ENCODE peak calls at places on chromosomes 5 and 9, in seven cellular contexts. E, N, W, I, F, P and G are unnamed samples.

GRCh38 chr5:126780165-126780827 is 3.4 kb downstream of the LMNB1 start:
- DNase-seq in N (peak), E (peak), F (peak), W (peak), P (peak), I (no peak), G (no peak)

GRCh38 chr5:82105457-82105856 is 133.6 kb downstream of the ATG10 start:
- DNase-seq in E (no peak), W (peak), P (no peak), F (no peak), I (no peak), N (peak), G (no peak)

GRCh38 chr5:89313044-89313443 is 430.1 kb upstream of the MEF2C start:
- DNase-seq in F (no peak), W (peak), E (no peak), I (peak), P (peak), N (peak), G (no peak)

GRCh38 chr5:176675676-176676360 is 28.5 kb downstream of the TSPAN17 start:
- DNase-seq in E (no peak), I (no peak), N (no peak), W (no peak), P (peak), F (no peak), G (no peak)

GRCh38 chr5:32312194-32312681 is 501 bp downstream of the MTMR12 start:
- DNase-seq in I (no peak), E (peak), P (peak), N (peak), F (peak), W (peak), G (no peak)

GRCh38 chr5:161547573-161548471 is 1.3 kb upstream of the GABRB2 start:
- DNase-seq in E (no peak), I (no peak), N (no peak), F (peak), W (no peak), P (no peak), G (no peak)

GRCh38 chr5:4924581-4924980 is 215.5 kb upstream of the ADAMTS16 start:
- DNase-seq in I (peak), P (no peak), W (no peak), F (no peak), E (no peak), N (no peak), G (no peak)

GRCh38 chr5:65059681-65060598 is 291.2 kb downstream of the CWC27 start:
- DNase-seq in I (peak), E (no peak), W (peak), P (peak), F (no peak), N (peak), G (no peak)

GRCh38 chr5:99061299-99061698 is 132.5 kb upstream of the CHD1 start:
- DNase-seq in P (no peak), F (no peak), W (no peak), I (no peak), N (no peak), E (no peak), G (no peak)

GRCh38 chr9:98702835-98703385 is 5.8 kb downstream of the GABBR2 start:
- DNase-seq in E (no peak), N (no peak), I (no peak), W (no peak), P (no peak), F (no peak), G (no peak)

GRCh38 chr9:111798786-111799185 is 4.0 kb upstream of the SHOC1 start:
- DNase-seq in W (peak), I (peak), F (no peak), E (no peak), P (peak), N (peak), G (no peak)

GRCh38 chr9:29416204-29416603 is 1842.9 kb upstream of the C9orf72 start:
- DNase-seq in W (no peak), E (no peak), F (no peak), I (no peak), N (no peak), P (no peak), G (no peak)

GRCh38 chr9:36479086-36479485 is 79.0 kb upstream of the RNF38 start:
- DNase-seq in I (no peak), P (no peak), W (no peak), F (no peak), E (no peak), N (no peak), G (no peak)

GRCh38 chr9:86405926-86406325 is 51.7 kb upstream of the TUT7 start:
- DNase-seq in I (peak), P (peak), W (peak), E (peak), N (peak), F (peak), G (no peak)

GRCh38 chr9:4859035-4859434 is 66.3 kb downstream of the RCL1 start:
- DNase-seq in P (no peak), N (no peak), W (no peak), F (no peak), I (no peak), E (no peak), G (no peak)

GRCh38 chr9:137482094-137482781 is 23.1 kb upstream of the NSMF start:
- DNase-seq in I (peak), W (peak), N (peak), P (peak), F (peak), E (peak), G (no peak)

GRCh38 chr5:146006470-146006869 is 70.1 kb downstream of the SH3RF2 start:
- DNase-seq in P (no peak), F (no peak), I (no peak), E (no peak), N (no peak), W (no peak), G (no peak)

GRCh38 chr5:126129431-126129830 is 293.8 kb upstream of the GRAMD2B start:
- DNase-seq in P (no peak), W (no peak), I (no peak), F (no peak), N (no peak), E (no peak), G (no peak)

GRCh38 chr5:80825780-80826460 is 134.2 kb upstream of the RASGRF2 start:
- DNase-seq in N (no peak), W (no peak), I (no peak), E (no peak), F (peak), P (peak), G (no peak)

GRCh38 chr5:137164961-137165360 is 334.2 kb downstream of the SPOCK1 start:
- DNase-seq in P (no peak), F (no peak), N (no peak), E (no peak), I (no peak), W (no peak), G (no peak)

DNA sequence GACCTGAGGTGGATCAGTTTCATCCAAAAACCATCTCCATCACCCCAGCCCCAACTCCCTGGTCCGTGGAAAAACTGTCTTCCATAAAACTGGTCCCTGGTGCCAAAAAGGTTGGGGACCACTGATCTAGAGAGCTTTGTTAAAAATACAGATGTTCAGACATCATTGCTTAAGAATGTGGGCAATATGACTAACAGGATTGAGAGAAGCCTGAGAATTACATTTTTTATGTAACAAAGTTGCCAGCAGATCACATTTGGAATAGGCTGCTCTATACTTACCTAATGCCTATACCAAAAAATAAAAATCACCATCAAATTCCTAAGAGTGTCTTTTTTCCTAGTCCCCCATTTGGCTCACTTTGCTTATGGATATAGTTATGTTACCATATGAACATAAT is 143.3 kb downstream of the RAPGEF6 start:
- DNase-seq in N (no peak), E (no peak), W (peak), I (no peak), P (no peak), F (no peak), G (no peak)
- H3K4me3 ChIP-seq in N (no peak), E (no peak), W (no peak), I (no peak), P (no peak), F (no peak), G (no peak)

GRCh38 chr5:155878991-155879575 is 447.9 kb upstream of the SGCD start:
- DNase-seq in N (no peak), I (no peak), W (no peak), F (no peak), E (no peak), P (no peak), G (no peak)
- H3K4me3 ChIP-seq in N (no peak), I (no peak), W (no peak), F (no peak), E (no peak), P (no peak), G (no peak)

GRCh38 chr5:63570752-63571151 is 391.5 kb downstream of the HTR1A start:
- DNase-seq in E (no peak), I (no peak), P (no peak), N (no peak), F (no peak), W (no peak), G (no peak)
- H3K4me3 ChIP-seq in E (no peak), I (no peak), P (no peak), N (no peak), F (no peak), W (no peak), G (no peak)

DNA sequence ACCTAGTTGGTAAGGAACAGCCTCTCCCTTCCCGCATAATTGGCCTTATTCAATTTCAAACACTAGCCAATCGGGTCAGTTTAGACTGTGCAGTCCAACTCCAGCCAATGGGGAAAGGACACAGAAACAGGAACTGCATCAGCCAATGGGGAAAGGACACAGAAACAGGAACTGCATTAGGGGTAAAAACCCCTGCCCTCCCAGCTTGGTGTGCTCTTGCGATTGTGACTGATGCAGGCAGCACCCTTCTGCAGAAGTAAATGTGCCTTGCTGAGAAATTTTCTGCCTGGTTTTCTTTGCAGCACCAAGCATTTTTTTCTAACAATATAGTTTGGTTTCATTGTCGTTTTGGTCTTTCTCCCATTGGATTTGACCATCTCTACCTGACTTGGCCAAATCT is 8.6 kb upstream of the GLT6D1 start:
- DNase-seq in W (no peak), I (no peak), P (no peak), F (no peak), E (no peak), N (no peak), G (no peak)
- H3K4me3 ChIP-seq in W (no peak), I (no peak), P (no peak), F (no peak), E (no peak), N (no peak), G (no peak)